ENCODE peak calls at places on chromosome 14, in ten cellular contexts. M is psoas muscle, S is thoracic aorta, O is uterus, K is tibial artery, E is GM23248, W is aorta, V is Karpas-422, L is mesenchymal stem cell, T is iPS DF 6.9. B is an unnamed sample.

GRCh38 chr14:100850841-100851585 is 25.1 kb downstream of the MEG3 start:
- DNase-seq in O (peak; percentile 54), M (peak; percentile 78), T (peak; percentile 35), V (peak; percentile 96), L (no peak), S (no peak), W (peak; percentile 80), E (peak; percentile 64), K (peak; percentile 67), B (peak; percentile 58)

GRCh38 chr14:79543966-79544365 is 667.3 kb downstream of the DIO2 start:
- DNase-seq in M (no peak), W (no peak), O (no peak), V (peak; percentile 65), S (no peak), E (peak; percentile 44), K (no peak), L (peak; percentile 49), T (peak; percentile 25), B (no peak)

GRCh38 chr14:23366163-23366921 is 1.4 kb upstream of the EFS start:
- DNase-seq in T (no peak), W (peak; percentile 85), M (peak; percentile 72), S (no peak), V (no peak), O (peak; percentile 83), L (peak; percentile 85), E (peak; percentile 79), K (peak; percentile 76), B (peak; percentile 79)

GRCh38 chr14:98345186-98345585 is 926.8 kb downstream of the BCL11B start:
- DNase-seq in O (no peak), E (no peak), K (no peak), L (no peak), S (no peak), W (no peak), M (no peak), V (no peak), T (no peak), B (no peak)

GRCh38 chr14:95254356-95254755 is 65.4 kb downstream of the CLMN start:
- DNase-seq in S (no peak), K (no peak), V (no peak), E (no peak), W (no peak), T (no peak), O (no peak), L (no peak), M (no peak), B (no peak)

GRCh38 chr14:95003099-95003960 is 154.0 kb downstream of the DICER1 start:
- DNase-seq in K (no peak), M (no peak), S (no peak), L (no peak), O (no peak), T (no peak), V (no peak), E (no peak), W (no peak), B (no peak)

GRCh38 chr14:90839024-90839888 is 23.0 kb upstream of the TTC7B start:
- DNase-seq in K (peak; percentile 60), W (peak; percentile 82), E (peak; percentile 75), V (no peak), O (peak; percentile 54), T (no peak), M (peak; percentile 61), L (peak; percentile 44), S (no peak), B (peak; percentile 70)

GRCh38 chr14:73477618-73478266 is 13.0 kb upstream of the RIOX1 start:
- DNase-seq in E (peak; percentile 85), S (no peak), W (no peak), O (no peak), M (no peak), T (no peak), L (no peak), K (no peak), V (no peak), B (no peak)

GRCh38 chr14:104770851-104771272 is 17.9 kb downstream of the SIVA1 start:
- DNase-seq in V (peak; percentile 76), S (no peak), E (peak; percentile 49), K (no peak), W (no peak), L (peak; percentile 18), M (no peak), O (no peak), T (no peak), B (no peak)

GRCh38 chr14:30345511-30345910 is 213.4 kb upstream of the G2E3 start:
- DNase-seq in E (no peak), V (no peak), T (no peak), K (no peak), M (no peak), O (no peak), W (no peak), S (no peak), L (no peak), B (no peak)

GRCh38 chr14:105858676-105859025 is 332.3 kb downstream of the TMEM121 start:
- DNase-seq in K (no peak), L (no peak), E (no peak), W (peak; percentile 33), T (no peak), S (no peak), M (no peak), O (peak; percentile 8), V (no peak), B (peak; percentile 7)

GRCh38 chr14:64508215-64508776 is 3.7 kb downstream of the ZBTB1 start:
- DNase-seq in K (no peak), E (peak; percentile 9), V (peak; percentile 70), S (no peak), O (no peak), L (no peak), M (no peak), W (no peak), T (no peak), B (no peak)

GRCh38 chr14:49732896-49733295 is 35.1 kb upstream of the KLHDC2 start:
- DNase-seq in S (no peak), O (no peak), K (no peak), E (no peak), W (no peak), V (no peak), M (no peak), T (no peak), L (no peak), B (no peak)

GRCh38 chr14:24634158-24634557 is at the start of gene GZMB:
- DNase-seq in L (no peak), M (no peak), T (no peak), S (no peak), E (peak; percentile 13), W (peak; percentile 46), K (no peak), V (no peak), O (no peak), B (no peak)

GRCh38 chr14:22997676-22998323 is 12.1 kb downstream of the C14orf93 start:
- DNase-seq in K (no peak), W (no peak), S (no peak), L (no peak), V (no peak), M (no peak), O (no peak), T (no peak), E (no peak), B (no peak)

GRCh38 chr14:40618225-40618898 is 988.3 kb upstream of the LRFN5 start:
- DNase-seq in K (no peak), T (no peak), E (no peak), V (no peak), S (no peak), O (no peak), W (no peak), M (no peak), L (no peak), B (no peak)

DNA sequence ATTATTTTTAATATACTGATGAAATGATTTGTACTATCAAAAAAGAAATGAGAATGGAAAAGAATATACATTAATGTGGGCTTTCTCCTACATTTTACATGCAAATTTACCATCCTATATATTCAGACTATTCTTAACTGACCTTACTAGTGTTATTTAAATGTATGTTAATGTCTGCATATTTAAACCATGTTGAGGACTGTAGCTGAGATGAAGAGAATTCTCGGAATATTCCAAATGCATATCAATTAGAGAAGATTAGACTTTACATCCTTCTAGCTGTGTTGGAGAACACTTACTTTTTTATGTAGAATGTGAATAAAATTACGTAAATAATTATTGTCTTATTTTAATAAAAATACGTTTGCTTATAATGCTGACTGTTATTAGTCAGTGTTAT is 990.1 kb upstream of the LRFN5 start:
- DNase-seq in K (no peak), L (no peak), M (no peak), V (no peak), W (no peak), O (no peak), T (no peak), S (no peak), E (no peak), B (no peak)
- H3K4me1 ChIP-seq in K (no peaks in the 10 kb centered on the region), L (no peaks in the 10 kb centered on the region), M (no peaks in the 10 kb centered on the region), V (no peaks in the 10 kb centered on the region), W (no peaks in the 10 kb centered on the region), O (no peaks in the 10 kb centered on the region), T (peaks cover 3% of the 10 kb centered on the region), S (no peaks in the 10 kb centered on the region), E (no peaks in the 10 kb centered on the region), B (no peaks in the 10 kb centered on the region)

DNA sequence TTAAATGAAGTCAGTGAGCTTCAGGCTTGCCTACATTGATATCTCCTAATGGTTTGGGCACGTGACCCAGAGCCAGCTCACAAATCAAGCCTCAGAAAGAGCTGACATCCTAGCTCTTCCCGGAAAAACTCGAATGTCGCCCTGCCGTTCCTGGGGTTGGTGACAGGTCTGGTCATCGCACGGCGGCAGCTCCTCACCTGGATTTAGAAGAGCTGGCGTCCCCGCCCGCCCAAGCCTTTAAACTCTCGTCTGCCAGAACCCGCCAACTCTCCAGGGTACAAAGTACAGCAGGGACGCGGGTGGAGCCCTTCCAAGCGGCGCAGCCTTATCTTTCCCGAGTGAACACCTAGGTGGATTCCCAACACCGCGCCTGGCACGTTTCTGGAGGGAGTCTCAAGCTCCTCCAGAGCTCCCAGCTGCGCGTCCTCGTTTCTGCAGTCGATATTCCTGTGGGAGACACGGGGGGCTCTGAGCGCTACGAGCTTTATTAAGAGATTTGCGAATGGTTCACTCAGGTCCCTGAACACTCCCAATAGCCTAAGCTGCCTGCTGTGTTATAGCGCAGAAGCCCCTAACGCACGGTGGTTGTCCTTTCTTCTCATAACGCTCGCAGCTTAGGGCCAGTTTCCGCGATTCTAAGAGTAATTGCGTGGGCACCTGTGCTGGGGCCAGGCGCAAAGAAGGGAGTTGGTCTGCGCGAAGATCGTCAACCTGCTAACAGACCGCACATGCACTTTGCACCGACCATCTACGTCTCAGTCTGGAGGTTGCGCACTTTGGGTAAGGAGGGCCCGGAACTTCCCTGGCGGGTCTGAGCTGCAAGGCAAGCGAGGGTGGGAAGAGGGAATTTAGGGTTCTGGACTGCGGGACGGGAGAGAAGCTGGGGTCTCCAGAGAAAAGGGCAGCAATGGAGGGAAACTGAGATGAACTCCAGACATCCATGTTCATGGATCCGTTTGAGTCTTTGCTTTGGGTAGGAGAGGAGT is at the start of gene SSTR1:
- DNase-seq in M (peak; percentile 8), V (no peak), K (no peak), W (no peak), O (no peak), E (peak; percentile 56), S (no peak), L (peak; percentile 45), T (no peak), B (no peak)
- H3K4me3 ChIP-seq in M (peak within 1 kb of the TSS; percentile 62), V (no peak within 1 kb of the TSS), K (peak within 1 kb of the TSS; percentile 55), W (no peak within 1 kb of the TSS), O (peak within 1 kb of the TSS; percentile 8), E (peak within 1 kb of the TSS; percentile 89), S (peak within 1 kb of the TSS; percentile 71), L (peak within 1 kb of the TSS; percentile 52), T (no peak within 1 kb of the TSS), B (peak within 1 kb of the TSS; percentile 65)

GRCh38 chr14:74983343-74983742 is 19.4 kb upstream of the EIF2B2 start:
- DNase-seq in E (no peak), K (no peak), O (no peak), S (no peak), M (no peak), W (no peak), L (no peak), V (no peak), T (no peak), B (no peak)
- H3K4me1 ChIP-seq in E (peaks cover 8% of the 10 kb centered on the region), K (peaks cover 71% of the 10 kb centered on the region), O (no peaks in the 10 kb centered on the region), S (peaks cover 68% of the 10 kb centered on the region), M (peaks cover 44% of the 10 kb centered on the region), W (no peaks in the 10 kb centered on the region), L (peaks cover 45% of the 10 kb centered on the region), V (no peaks in the 10 kb centered on the region), T (peaks cover 17% of the 10 kb centered on the region), B (peaks cover 36% of the 10 kb centered on the region)

GRCh38 chr14:99735189-99736135 is 51.4 kb downstream of the CYP46A1 start:
- DNase-seq in S (peak; percentile 1), L (no peak), V (no peak), K (peak; percentile 12), T (no peak), W (peak; percentile 29), M (no peak), E (no peak), O (peak; percentile 9), B (peak; percentile 9)
- H3K4me3 ChIP-seq in S (no peak overlapping the region), L (no peak overlapping the region), V (no peak overlapping the region), K (no peak overlapping the region), T (no peak overlapping the region), W (no peak overlapping the region), M (no peak overlapping the region), E (no peak overlapping the region), O (no peak overlapping the region), B (no peak overlapping the region)